ENCODE peak calls at places on chromosome 1, in six cellular contexts. V is adipocyte, Y is NCI-H187, P is cardiac fibroblast, S is astrocyte of the spinal cord, K is GM12865. G is an unnamed sample.

GRCh38 chr1:212655668-212656440 is 43.8 kb downstream of the BATF3 start:
- DNase-seq in V (peak), Y (no peak), P (no peak), S (no peak), K (no peak), G (no peak)

GRCh38 chr1:181061891-181062777 is 26.4 kb upstream of the IER5 start:
- DNase-seq in V (no peak), Y (no peak), P (no peak), S (no peak), K (peak), G (no peak)

GRCh38 chr1:192980856-192981255 is 78.3 kb downstream of the UCHL5 start:
- DNase-seq in V (no peak), Y (no peak), P (no peak), S (no peak), K (no peak), G (no peak)

GRCh38 chr1:161033751-161034150 is 5.0 kb downstream of the TSTD1 start:
- DNase-seq in V (no peak), Y (no peak), P (no peak), S (no peak), K (no peak), G (no peak)

GRCh38 chr1:59653968-59654367 is 160.8 kb upstream of the HOOK1 start:
- DNase-seq in V (no peak), Y (no peak), P (no peak), S (no peak), K (no peak), G (no peak)

GRCh38 chr1:156119503-156120209 is 5.1 kb downstream of the LMNA start:
- DNase-seq in V (peak), Y (no peak), P (peak), S (peak), K (peak), G (no peak)

GRCh38 chr1:60564856-60565445 is 491.4 kb upstream of the C1orf87 start:
- DNase-seq in V (no peak), Y (no peak), P (peak), S (no peak), K (no peak), G (no peak)

GRCh38 chr1:204084247-204084772 is 11.4 kb downstream of the SOX13 start:
- DNase-seq in V (no peak), Y (peak), P (no peak), S (no peak), K (no peak), G (no peak)

GRCh38 chr1:37605806-37606474 is 10.2 kb upstream of the GNL2 start:
- DNase-seq in V (no peak), Y (no peak), P (peak), S (no peak), K (no peak), G (no peak)

GRCh38 chr1:103569493-103569892 is 1.9 kb upstream of the AMY2B start:
- DNase-seq in V (no peak), Y (no peak), P (no peak), S (no peak), K (no peak), G (no peak)

GRCh38 chr1:204588826-204589225 is 72.6 kb downstream of the MDM4 start:
- DNase-seq in V (no peak), Y (no peak), P (no peak), S (no peak), K (no peak), G (no peak)

GRCh38 chr1:210394281-210394798 is 65.6 kb downstream of the HHAT start:
- DNase-seq in V (no peak), Y (no peak), P (peak), S (peak), K (peak), G (no peak)

G was measured in D721Med.